ENCODE peak calls at places on chromosome 6, in six cellular contexts. E is AG04450, O is PC-3, Y is AG04449, I is AG09309, M is uterus. C is an unnamed sample.

GRCh38 chr6:89589297-89590074 is 49.1 kb downstream of the LYRM2 start:
- DNase-seq in E (no peak), O (no peak), Y (no peak), I (no peak), M (no peak), C (no peak)

GRCh38 chr6:132333639-132334516 is 67.4 kb downstream of the MOXD1 start:
- DNase-seq in E (peak), O (peak), Y (peak), I (peak), M (no peak), C (peak)

GRCh38 chr6:20577280-20577679 is 43.0 kb downstream of the CDKAL1 start:
- DNase-seq in E (no peak), O (no peak), Y (no peak), I (no peak), M (no peak), C (no peak)

GRCh38 chr6:77880501-77880900 is 227.7 kb downstream of the MEI4 start:
- DNase-seq in E (no peak), O (peak), Y (no peak), I (no peak), M (no peak), C (peak)

GRCh38 chr6:56025785-56026184 is 150.4 kb upstream of the BMP5 start:
- DNase-seq in E (no peak), O (no peak), Y (no peak), I (no peak), M (no peak), C (no peak)

GRCh38 chr6:149965191-149966020 is 1.7 kb downstream of the ULBP1 start:
- DNase-seq in E (no peak), O (no peak), Y (no peak), I (no peak), M (no peak), C (no peak)

GRCh38 chr6:129370268-129370916 is 339.6 kb downstream of the ARHGAP18 start:
- DNase-seq in E (peak), O (peak), Y (no peak), I (peak), M (peak), C (peak)

GRCh38 chr6:118641042-118641441 is 10.3 kb downstream of the CEP85L start:
- DNase-seq in E (no peak), O (no peak), Y (no peak), I (no peak), M (no peak), C (no peak)

GRCh38 chr6:136738178-136739057 is 53.9 kb downstream of the MAP3K5 start:
- DNase-seq in E (no peak), O (no peak), Y (no peak), I (no peak), M (peak), C (no peak)

GRCh38 chr6:138795809-138796469 is at the start of gene ECT2L:
- DNase-seq in E (no peak), O (no peak), Y (no peak), I (no peak), M (peak), C (no peak)

GRCh38 chr6:95574811-95575210 is 2.5 kb upstream of the MANEA start:
- DNase-seq in E (peak), O (peak), Y (no peak), I (peak), M (no peak), C (no peak)

GRCh38 chr6:37259191-37259590 is 1.2 kb upstream of the TMEM217 start:
- DNase-seq in E (no peak), O (no peak), Y (no peak), I (no peak), M (no peak), C (no peak)

GRCh38 chr6:41937881-41938574 is 3.6 kb downstream of the CCND3 start:
- DNase-seq in E (no peak), O (no peak), Y (no peak), I (no peak), M (peak), C (no peak)

GRCh38 chr6:135962731-135963130 is 111.2 kb downstream of the PDE7B start:
- DNase-seq in E (no peak), O (no peak), Y (no peak), I (peak), M (no peak), C (peak)

GRCh38 chr6:108689279-108690161 is 128.8 kb downstream of the FOXO3 start:
- DNase-seq in E (peak), O (peak), Y (no peak), I (peak), M (peak), C (no peak)

GRCh38 chr6:135116566-135116965 is 61.9 kb upstream of the HBS1L start:
- DNase-seq in E (no peak), O (no peak), Y (no peak), I (no peak), M (no peak), C (no peak)

GRCh38 chr6:93498713-93499112 is 79.4 kb upstream of the EPHA7 start:
- DNase-seq in E (no peak), O (no peak), Y (no peak), I (no peak), M (no peak), C (no peak)

GRCh38 chr6:155275808-155276480 is 12.1 kb downstream of the CLDN20 start:
- DNase-seq in E (no peak), O (no peak), Y (no peak), I (no peak), M (no peak), C (no peak)

GRCh38 chr6:30657454-30657853 is 10.5 kb downstream of the C6orf136 start:
- DNase-seq in E (no peak), O (no peak), Y (no peak), I (no peak), M (no peak), C (no peak)

GRCh38 chr6:2793491-2794151 is 28.4 kb downstream of the WRNIP1 start:
- DNase-seq in E (no peak), O (peak), Y (no peak), I (no peak), M (no peak), C (no peak)

GRCh38 chr6:46129634-46130505 is at the start of gene ENPP4:
- DNase-seq in E (no peak), O (peak), Y (no peak), I (peak), M (peak), C (peak)
- H3K4me3 ChIP-seq in E (no peak), O (peak), Y (peak), I (peak), M (peak), C (peak)

GRCh38 chr6:107315116-107315515 is 144.2 kb downstream of the PDSS2 start:
- DNase-seq in E (no peak), O (no peak), Y (no peak), I (no peak), M (no peak), C (no peak)

GRCh38 chr6:107320126-107320525 is 139.2 kb downstream of the PDSS2 start:
- DNase-seq in E (no peak), O (no peak), Y (peak), I (peak), M (no peak), C (no peak)

GRCh38 chr6:107321793-107322192 is 137.6 kb downstream of the PDSS2 start:
- DNase-seq in E (no peak), O (no peak), Y (no peak), I (no peak), M (no peak), C (no peak)

GRCh38 chr6:107314644-107315043 is 144.7 kb downstream of the PDSS2 start:
- DNase-seq in E (no peak), O (no peak), Y (no peak), I (no peak), M (no peak), C (no peak)

DNA sequence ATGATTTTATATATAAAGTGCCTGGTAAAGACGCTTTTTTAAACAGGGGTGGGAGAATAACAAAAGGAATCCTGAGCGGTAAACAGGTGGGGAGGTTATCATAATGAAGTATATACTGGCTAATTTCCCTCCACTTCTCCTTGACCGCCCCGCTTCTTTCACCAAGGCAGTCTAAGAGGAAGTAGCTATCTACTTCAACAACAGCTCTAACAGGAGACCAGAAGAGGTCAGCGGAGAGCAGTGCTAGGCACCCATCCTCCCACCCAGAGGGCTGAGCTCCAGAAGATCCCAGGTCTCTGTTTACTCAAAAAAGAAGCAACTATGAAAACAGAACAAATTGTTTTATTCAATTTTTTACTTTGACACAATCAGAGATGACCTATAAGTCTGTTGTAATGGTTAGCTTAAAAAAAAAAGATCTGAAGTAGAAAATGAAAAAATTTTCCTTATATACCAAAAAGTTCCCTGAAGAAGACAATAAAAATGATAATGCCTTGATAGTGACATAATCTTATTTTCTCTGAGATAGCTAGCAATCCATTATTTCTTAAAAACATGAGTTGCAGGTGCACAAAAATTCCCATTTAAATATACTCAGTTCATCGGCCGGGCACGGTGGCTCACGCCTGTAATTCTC is 141.1 kb downstream of the PDSS2 start:
- DNase-seq in E (peak), O (peak), Y (no peak), I (no peak), M (peak), C (peak)
- TF ChIP-seq CTCF in E (peak), O (peak), Y (peak), I (peak), M (no peak), C (peak)

GRCh38 chr6:141361559-141361958 is 771.2 kb upstream of the GJE1 start:
- DNase-seq in E (no peak), O (no peak), Y (no peak), I (no peak), M (no peak), C (no peak)
- H3K4me3 ChIP-seq in E (no peak), O (no peak), Y (no peak), I (no peak), M (no peak), C (no peak)

GRCh38 chr6:43262780-43263313 is 19.6 kb downstream of the TTBK1 start:
- DNase-seq in E (no peak), O (no peak), Y (no peak), I (no peak), M (no peak), C (no peak)

GRCh38 chr6:43264599-43264998 is 21.3 kb downstream of the TTBK1 start:
- DNase-seq in E (no peak), O (no peak), Y (no peak), I (no peak), M (no peak), C (no peak)

GRCh38 chr6:43262000-43262779 is 18.9 kb downstream of the TTBK1 start:
- DNase-seq in E (no peak), O (no peak), Y (no peak), I (no peak), M (no peak), C (no peak)

GRCh38 chr6:43265564-43265963 is 22.3 kb downstream of the TTBK1 start:
- DNase-seq in E (no peak), O (no peak), Y (no peak), I (no peak), M (no peak), C (no peak)

DNA sequence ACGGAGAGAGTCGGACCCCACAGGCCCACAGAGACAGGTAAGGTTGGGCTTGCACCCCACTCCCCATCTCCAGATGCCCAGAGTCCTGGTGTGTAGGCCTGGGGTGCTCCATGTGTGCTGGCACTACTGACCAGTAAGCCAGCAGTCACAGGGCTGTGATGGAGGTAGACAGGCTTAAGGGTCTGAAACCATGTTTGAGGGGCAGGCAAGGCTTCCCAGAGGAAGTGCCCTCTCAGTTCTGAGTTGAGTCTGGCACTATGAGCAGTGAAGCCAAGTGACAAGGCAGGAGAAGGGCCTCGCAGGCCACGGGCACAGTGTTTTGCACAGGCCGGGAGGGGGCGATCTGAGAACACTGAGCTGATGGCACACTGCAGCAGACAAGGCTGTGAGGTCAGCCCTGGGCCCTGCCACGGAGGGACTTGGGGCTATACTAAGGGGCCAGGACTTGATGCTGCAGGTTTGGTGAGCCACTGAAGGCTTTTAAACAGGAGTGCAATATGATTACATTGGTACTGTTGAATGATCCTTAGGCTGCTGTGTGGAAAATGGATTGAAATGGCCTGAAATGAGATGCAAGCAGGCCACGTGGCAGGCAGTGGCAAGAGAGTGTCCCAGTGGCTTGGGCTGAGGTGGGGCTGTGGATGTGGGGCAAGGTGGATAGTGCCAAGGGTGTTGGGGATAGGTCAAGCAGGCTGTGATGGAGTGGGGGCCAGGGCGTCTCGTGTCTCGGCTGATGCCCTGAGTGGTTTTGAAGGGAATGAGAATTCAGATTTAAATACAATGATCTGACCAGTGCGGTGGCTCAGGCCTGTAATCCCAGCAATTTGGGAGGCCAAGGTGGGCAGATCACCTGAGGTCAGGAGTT is 20.3 kb downstream of the TTBK1 start:
- DNase-seq in E (peak), O (peak), Y (no peak), I (peak), M (peak), C (peak)
- TF ChIP-seq CTCF in E (peak), O (peak), Y (peak), I (peak), M (peak), C (peak)

GRCh38 chr6:52573295-52573694 is 3.6 kb downstream of the TRAM2 start:
- DNase-seq in E (no peak), O (peak), Y (no peak), I (no peak), M (no peak), C (no peak)
- H3K4me3 ChIP-seq in E (peak), O (no peak), Y (peak), I (peak), M (peak), C (peak)

GRCh38 chr6:72643214-72643613 is 21.4 kb downstream of the KCNQ5 start:
- DNase-seq in E (no peak), O (no peak), Y (no peak), I (no peak), M (no peak), C (peak)
- TF ChIP-seq CTCF in E (no peak), O (no peak), Y (no peak), I (no peak), M (no peak), C (peak)

C was measured in astrocyte of the cerebellum.